ENCODE peak calls at places on chromosome 5, in eight cellular contexts. One of them, this sample, is unnamed.
A peak's percentile ranks its signal among the peaks of the same experiment; 100 is the strongest.

GRCh38 chr5:72608297-72608696 is 101.1 kb upstream of the ZNF366 start:
- DNase-seq in effector memory CD4-positive, alpha-beta T cell: no peak
- DNase-seq in GM23338: no peak
- DNase-seq in CD8-positive, alpha-beta memory T cell: no peak
- DNase-seq in HCT116: no peak
- DNase-seq in CD8-positive, alpha-beta T cell: no peak
- DNase-seq in CD4-positive, CD25-positive, alpha-beta regulatory T cell: no peak
- DNase-seq in psoas muscle: no peak
- DNase-seq in this sample: no peak

GRCh38 chr5:133483406-133484090 is 128.8 kb downstream of the FSTL4 start:
- DNase-seq in psoas muscle: no peak
- DNase-seq in GM23338: no peak
- DNase-seq in CD4-positive, CD25-positive, alpha-beta regulatory T cell: no peak
- DNase-seq in CD8-positive, alpha-beta T cell: no peak
- DNase-seq in HCT116: no peak
- DNase-seq in CD8-positive, alpha-beta memory T cell: no peak
- DNase-seq in effector memory CD4-positive, alpha-beta T cell: no peak
- DNase-seq in this sample: no peak

GRCh38 chr5:75286211-75286773 is 49.6 kb upstream of the ANKRD31 start:
- DNase-seq in HCT116: no peak
- DNase-seq in CD4-positive, CD25-positive, alpha-beta regulatory T cell: no peak
- DNase-seq in effector memory CD4-positive, alpha-beta T cell: no peak
- DNase-seq in GM23338: no peak
- DNase-seq in CD8-positive, alpha-beta memory T cell: no peak
- DNase-seq in CD8-positive, alpha-beta T cell: no peak
- DNase-seq in psoas muscle: no peak
- DNase-seq in this sample: no peak

GRCh38 chr5:116759860-116760644 is 185.4 kb upstream of the SEMA6A start:
- DNase-seq in GM23338: peak; percentile 32
- DNase-seq in effector memory CD4-positive, alpha-beta T cell: no peak
- DNase-seq in CD8-positive, alpha-beta memory T cell: no peak
- DNase-seq in CD4-positive, CD25-positive, alpha-beta regulatory T cell: no peak
- DNase-seq in CD8-positive, alpha-beta T cell: no peak
- DNase-seq in HCT116: no peak
- DNase-seq in psoas muscle: peak; percentile 76
- DNase-seq in this sample: no peak

GRCh38 chr5:32147236-32147635 is 26.9 kb downstream of the GOLPH3 start:
- DNase-seq in GM23338: no peak
- DNase-seq in psoas muscle: no peak
- DNase-seq in CD8-positive, alpha-beta T cell: no peak
- DNase-seq in HCT116: no peak
- DNase-seq in effector memory CD4-positive, alpha-beta T cell: no peak
- DNase-seq in CD8-positive, alpha-beta memory T cell: no peak
- DNase-seq in CD4-positive, CD25-positive, alpha-beta regulatory T cell: no peak
- DNase-seq in this sample: no peak

GRCh38 chr5:57456531-57457135 is 26.0 kb downstream of the ACTBL2 start:
- DNase-seq in CD4-positive, CD25-positive, alpha-beta regulatory T cell: no peak
- DNase-seq in HCT116: no peak
- DNase-seq in psoas muscle: no peak
- DNase-seq in CD8-positive, alpha-beta T cell: no peak
- DNase-seq in effector memory CD4-positive, alpha-beta T cell: no peak
- DNase-seq in CD8-positive, alpha-beta memory T cell: no peak
- DNase-seq in GM23338: no peak
- DNase-seq in this sample: no peak

GRCh38 chr5:174335682-174336364 is 290.3 kb downstream of the NSG2 start:
- DNase-seq in HCT116: no peak
- DNase-seq in effector memory CD4-positive, alpha-beta T cell: no peak
- DNase-seq in GM23338: no peak
- DNase-seq in psoas muscle: no peak
- DNase-seq in CD8-positive, alpha-beta T cell: no peak
- DNase-seq in CD8-positive, alpha-beta memory T cell: no peak
- DNase-seq in CD4-positive, CD25-positive, alpha-beta regulatory T cell: no peak
- DNase-seq in this sample: no peak

GRCh38 chr5:157308826-157309465 is 43.0 kb downstream of the CYFIP2 start:
- DNase-seq in psoas muscle: no peak
- DNase-seq in CD8-positive, alpha-beta T cell: no peak
- DNase-seq in CD4-positive, CD25-positive, alpha-beta regulatory T cell: peak; percentile 49
- DNase-seq in effector memory CD4-positive, alpha-beta T cell: no peak
- DNase-seq in GM23338: peak; percentile 24
- DNase-seq in CD8-positive, alpha-beta memory T cell: peak; percentile 36
- DNase-seq in HCT116: no peak
- DNase-seq in this sample: no peak

GRCh38 chr5:24491482-24491881 is 153.3 kb downstream of the CDH10 start:
- DNase-seq in CD4-positive, CD25-positive, alpha-beta regulatory T cell: no peak
- DNase-seq in GM23338: peak; percentile 18
- DNase-seq in HCT116: no peak
- DNase-seq in effector memory CD4-positive, alpha-beta T cell: no peak
- DNase-seq in psoas muscle: no peak
- DNase-seq in CD8-positive, alpha-beta T cell: no peak
- DNase-seq in CD8-positive, alpha-beta memory T cell: no peak
- DNase-seq in this sample: no peak

GRCh38 chr5:160260881-160261815 is 31.8 kb downstream of the FABP6 start:
- DNase-seq in psoas muscle: no peak
- DNase-seq in effector memory CD4-positive, alpha-beta T cell: no peak
- DNase-seq in CD8-positive, alpha-beta memory T cell: no peak
- DNase-seq in CD4-positive, CD25-positive, alpha-beta regulatory T cell: no peak
- DNase-seq in GM23338: no peak
- DNase-seq in HCT116: no peak
- DNase-seq in CD8-positive, alpha-beta T cell: no peak
- DNase-seq in this sample: no peak

GRCh38 chr5:96703384-96703910 is 41.3 kb downstream of the CAST start:
- DNase-seq in CD8-positive, alpha-beta T cell: no peak
- DNase-seq in GM23338: peak; percentile 18
- DNase-seq in CD4-positive, CD25-positive, alpha-beta regulatory T cell: peak; percentile 84
- DNase-seq in psoas muscle: no peak
- DNase-seq in effector memory CD4-positive, alpha-beta T cell: no peak
- DNase-seq in HCT116: no peak
- DNase-seq in CD8-positive, alpha-beta memory T cell: no peak
- DNase-seq in this sample: no peak

GRCh38 chr5:4924581-4924980 is 215.5 kb upstream of the ADAMTS16 start:
- DNase-seq in effector memory CD4-positive, alpha-beta T cell: no peak
- DNase-seq in GM23338: no peak
- DNase-seq in CD8-positive, alpha-beta T cell: no peak
- DNase-seq in CD8-positive, alpha-beta memory T cell: no peak
- DNase-seq in HCT116: no peak
- DNase-seq in CD4-positive, CD25-positive, alpha-beta regulatory T cell: no peak
- DNase-seq in psoas muscle: no peak
- DNase-seq in this sample: no peak

GRCh38 chr5:4928409-4928808 is 211.7 kb upstream of the ADAMTS16 start:
- DNase-seq in GM23338: no peak
- DNase-seq in CD8-positive, alpha-beta T cell: no peak
- DNase-seq in psoas muscle: no peak
- DNase-seq in CD4-positive, CD25-positive, alpha-beta regulatory T cell: no peak
- DNase-seq in effector memory CD4-positive, alpha-beta T cell: no peak
- DNase-seq in CD8-positive, alpha-beta memory T cell: no peak
- DNase-seq in HCT116: no peak
- DNase-seq in this sample: no peak
- H3K4me1 ChIP-seq in GM23338: no peaks in the 10 kb centered on the region
- H3K4me1 ChIP-seq in CD8-positive, alpha-beta T cell: no peaks in the 10 kb centered on the region
- H3K4me1 ChIP-seq in psoas muscle: no peaks in the 10 kb centered on the region
- H3K4me1 ChIP-seq in CD4-positive, CD25-positive, alpha-beta regulatory T cell: no peaks in the 10 kb centered on the region
- H3K4me1 ChIP-seq in effector memory CD4-positive, alpha-beta T cell: no peaks in the 10 kb centered on the region
- H3K4me1 ChIP-seq in CD8-positive, alpha-beta memory T cell: no peaks in the 10 kb centered on the region
- H3K4me1 ChIP-seq in HCT116: no peaks in the 10 kb centered on the region
- H3K4me1 ChIP-seq in this sample: no peaks in the 10 kb centered on the region

DNA sequence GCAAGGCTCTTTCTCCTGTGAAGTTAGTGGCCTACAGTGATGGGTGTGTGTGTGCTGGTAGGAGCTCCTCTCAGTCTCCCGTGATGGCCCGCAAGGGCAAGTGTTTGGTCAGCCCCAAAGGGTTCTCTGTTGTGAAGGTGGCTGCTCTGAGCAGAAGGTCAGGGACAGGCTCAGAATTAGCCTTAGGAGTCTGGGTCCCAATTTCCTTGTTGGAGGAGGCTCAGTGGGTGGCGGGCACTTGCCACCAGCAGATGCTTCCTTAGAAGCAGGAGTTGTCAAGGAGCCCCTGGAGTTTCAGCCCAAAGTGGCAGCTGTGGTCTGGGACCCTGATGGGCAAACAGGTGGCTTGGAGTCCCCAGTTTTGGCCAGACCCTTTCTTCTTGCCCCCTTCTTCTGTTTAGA is 154.4 kb downstream of the MACROH2A1 start:
- DNase-seq in psoas muscle: no peak
- DNase-seq in GM23338: no peak
- DNase-seq in HCT116: no peak
- DNase-seq in CD8-positive, alpha-beta memory T cell: no peak
- DNase-seq in CD4-positive, CD25-positive, alpha-beta regulatory T cell: no peak
- DNase-seq in effector memory CD4-positive, alpha-beta T cell: no peak
- DNase-seq in CD8-positive, alpha-beta T cell: no peak
- DNase-seq in this sample: no peak
- H3K4me1 ChIP-seq in psoas muscle: peaks cover 67% of the 10 kb centered on the region
- H3K4me1 ChIP-seq in GM23338: no peaks in the 10 kb centered on the region
- H3K4me1 ChIP-seq in HCT116: peaks cover 56% of the 10 kb centered on the region
- H3K4me1 ChIP-seq in CD8-positive, alpha-beta memory T cell: no peaks in the 10 kb centered on the region
- H3K4me1 ChIP-seq in CD4-positive, CD25-positive, alpha-beta regulatory T cell: no peaks in the 10 kb centered on the region
- H3K4me1 ChIP-seq in effector memory CD4-positive, alpha-beta T cell: no peaks in the 10 kb centered on the region
- H3K4me1 ChIP-seq in CD8-positive, alpha-beta T cell: no peaks in the 10 kb centered on the region
- H3K4me1 ChIP-seq in this sample: peaks cover 54% of the 10 kb centered on the region

DNA sequence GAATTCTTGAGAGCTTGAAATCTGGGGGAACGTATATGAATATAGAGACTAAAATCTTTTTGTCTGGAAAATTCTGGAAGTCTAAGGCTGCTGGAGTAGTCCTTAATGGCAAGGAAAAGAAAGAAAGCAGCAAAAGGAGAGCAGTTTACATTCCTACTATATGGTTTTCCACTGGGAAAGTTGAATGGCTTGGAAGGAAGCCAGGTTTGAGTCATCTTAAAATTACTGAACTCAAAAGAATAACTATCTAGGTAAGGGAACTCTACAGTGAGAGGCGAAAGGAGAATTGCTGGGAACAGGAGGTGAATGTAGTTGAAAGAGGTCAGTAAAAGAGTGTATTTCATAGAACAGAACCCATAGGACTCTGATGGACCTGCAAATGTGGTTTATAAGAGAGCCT is 258.1 kb upstream of the EDIL3 start:
- DNase-seq in effector memory CD4-positive, alpha-beta T cell: no peak
- DNase-seq in GM23338: no peak
- DNase-seq in HCT116: no peak
- DNase-seq in psoas muscle: no peak
- DNase-seq in CD8-positive, alpha-beta T cell: no peak
- DNase-seq in CD8-positive, alpha-beta memory T cell: no peak
- DNase-seq in CD4-positive, CD25-positive, alpha-beta regulatory T cell: no peak
- DNase-seq in this sample: no peak
- H3K4me1 ChIP-seq in effector memory CD4-positive, alpha-beta T cell: no peaks in the 10 kb centered on the region
- H3K4me1 ChIP-seq in GM23338: no peaks in the 10 kb centered on the region
- H3K4me1 ChIP-seq in HCT116: no peaks in the 10 kb centered on the region
- H3K4me1 ChIP-seq in psoas muscle: no peaks in the 10 kb centered on the region
- H3K4me1 ChIP-seq in CD8-positive, alpha-beta T cell: no peaks in the 10 kb centered on the region
- H3K4me1 ChIP-seq in CD8-positive, alpha-beta memory T cell: no peaks in the 10 kb centered on the region
- H3K4me1 ChIP-seq in CD4-positive, CD25-positive, alpha-beta regulatory T cell: no peaks in the 10 kb centered on the region
- H3K4me1 ChIP-seq in this sample: no peaks in the 10 kb centered on the region

DNA sequence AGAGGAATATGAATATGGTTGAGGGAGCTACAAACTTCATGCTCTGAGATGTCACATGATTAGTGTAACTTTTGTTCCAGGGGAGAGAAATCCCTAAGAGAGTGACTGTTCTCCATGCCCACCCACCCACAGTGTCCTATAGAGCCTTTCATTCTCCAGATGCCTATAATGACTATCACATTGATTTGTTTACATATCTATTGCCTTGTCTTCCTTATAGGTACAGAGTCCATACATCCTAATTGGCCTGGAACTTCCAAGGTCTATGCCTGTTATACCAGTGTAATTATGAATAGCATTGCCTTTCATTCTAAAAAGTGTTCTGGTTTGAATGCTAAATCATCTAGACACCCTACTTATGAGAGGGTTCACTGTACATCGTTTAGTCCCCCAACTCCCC is 475.4 kb downstream of the RAB3C start:
- DNase-seq in HCT116: no peak
- DNase-seq in CD8-positive, alpha-beta memory T cell: no peak
- DNase-seq in CD8-positive, alpha-beta T cell: no peak
- DNase-seq in psoas muscle: no peak
- DNase-seq in effector memory CD4-positive, alpha-beta T cell: no peak
- DNase-seq in GM23338: no peak
- DNase-seq in CD4-positive, CD25-positive, alpha-beta regulatory T cell: no peak
- DNase-seq in this sample: no peak
- H3K4me1 ChIP-seq in HCT116: no peaks in the 10 kb centered on the region
- H3K4me1 ChIP-seq in CD8-positive, alpha-beta memory T cell: no peaks in the 10 kb centered on the region
- H3K4me1 ChIP-seq in CD8-positive, alpha-beta T cell: no peaks in the 10 kb centered on the region
- H3K4me1 ChIP-seq in psoas muscle: peaks cover 3% of the 10 kb centered on the region
- H3K4me1 ChIP-seq in effector memory CD4-positive, alpha-beta T cell: no peaks in the 10 kb centered on the region
- H3K4me1 ChIP-seq in GM23338: peaks cover 4% of the 10 kb centered on the region
- H3K4me1 ChIP-seq in CD4-positive, CD25-positive, alpha-beta regulatory T cell: no peaks in the 10 kb centered on the region
- H3K4me1 ChIP-seq in this sample: no peaks in the 10 kb centered on the region

GRCh38 chr5:78526049-78526525 is 122.5 kb downstream of the LHFPL2 start:
- DNase-seq in CD8-positive, alpha-beta T cell: no peak
- DNase-seq in HCT116: no peak
- DNase-seq in CD8-positive, alpha-beta memory T cell: no peak
- DNase-seq in GM23338: no peak
- DNase-seq in effector memory CD4-positive, alpha-beta T cell: no peak
- DNase-seq in CD4-positive, CD25-positive, alpha-beta regulatory T cell: no peak
- DNase-seq in psoas muscle: no peak
- DNase-seq in this sample: peak; percentile 61
- H3K4me1 ChIP-seq in CD8-positive, alpha-beta T cell: no peaks in the 10 kb centered on the region
- H3K4me1 ChIP-seq in HCT116: no peaks in the 10 kb centered on the region
- H3K4me1 ChIP-seq in CD8-positive, alpha-beta memory T cell: no peaks in the 10 kb centered on the region
- H3K4me1 ChIP-seq in GM23338: peaks cover 12% of the 10 kb centered on the region
- H3K4me1 ChIP-seq in effector memory CD4-positive, alpha-beta T cell: no peaks in the 10 kb centered on the region
- H3K4me1 ChIP-seq in CD4-positive, CD25-positive, alpha-beta regulatory T cell: peaks cover 8% of the 10 kb centered on the region
- H3K4me1 ChIP-seq in psoas muscle: peaks cover 5% of the 10 kb centered on the region
- H3K4me1 ChIP-seq in this sample: peaks cover 71% of the 10 kb centered on the region

DNA sequence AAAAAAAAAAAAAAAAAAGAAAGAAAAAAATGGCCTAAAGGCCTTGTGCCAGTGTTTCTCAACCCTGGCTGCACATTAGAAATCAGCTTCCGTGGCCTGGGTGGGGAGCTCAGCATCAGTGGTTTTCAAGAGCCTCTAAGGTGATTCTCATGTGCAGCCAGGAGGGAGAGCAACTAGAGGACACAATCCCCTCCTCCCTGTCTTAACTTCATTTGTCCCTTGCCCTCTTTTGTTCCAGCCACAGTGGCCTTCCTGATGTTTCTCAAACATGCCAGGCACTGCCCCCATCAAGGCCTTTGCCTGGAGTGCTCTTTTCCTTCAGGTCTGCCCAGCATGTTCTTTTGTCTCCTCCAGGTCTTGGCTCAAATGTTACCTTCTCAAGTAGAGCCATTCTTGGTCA is 42.4 kb downstream of the HOMER1 start:
- DNase-seq in effector memory CD4-positive, alpha-beta T cell: no peak
- DNase-seq in HCT116: no peak
- DNase-seq in GM23338: peak; percentile 45
- DNase-seq in CD8-positive, alpha-beta memory T cell: no peak
- DNase-seq in CD8-positive, alpha-beta T cell: no peak
- DNase-seq in psoas muscle: no peak
- DNase-seq in CD4-positive, CD25-positive, alpha-beta regulatory T cell: no peak
- DNase-seq in this sample: no peak
- H3K4me1 ChIP-seq in effector memory CD4-positive, alpha-beta T cell: no peaks in the 10 kb centered on the region
- H3K4me1 ChIP-seq in HCT116: no peaks in the 10 kb centered on the region
- H3K4me1 ChIP-seq in GM23338: peaks cover 37% of the 10 kb centered on the region
- H3K4me1 ChIP-seq in CD8-positive, alpha-beta memory T cell: no peaks in the 10 kb centered on the region
- H3K4me1 ChIP-seq in CD8-positive, alpha-beta T cell: no peaks in the 10 kb centered on the region
- H3K4me1 ChIP-seq in psoas muscle: peaks cover 46% of the 10 kb centered on the region
- H3K4me1 ChIP-seq in CD4-positive, CD25-positive, alpha-beta regulatory T cell: no peaks in the 10 kb centered on the region
- H3K4me1 ChIP-seq in this sample: no peaks in the 10 kb centered on the region